ENCODE peak calls at places on chromosomes 1 and 21, in nine cellular contexts. One of them, this sample, is unnamed.

GRCh38 chr1:152043870-152044269 is 7.1 kb upstream of the S100A11 start:
- DNase-seq in astrocyte: no peak
- DNase-seq in cardiac muscle cell: no peak
- DNase-seq in keratinocyte: no peak
- DNase-seq in heart left ventricle: no peak
- DNase-seq in upper lobe of right lung: no peak
- DNase-seq in neural crest cell: no peak
- DNase-seq in PC-3: no peak
- DNase-seq in breast epithelium: no peak
- DNase-seq in this sample: no peak

GRCh38 chr21:10272216-10272615 is 249.2 kb upstream of the TPTE start:
- DNase-seq in neural crest cell: no peak
- DNase-seq in heart left ventricle: no peak
- DNase-seq in keratinocyte: no peak
- DNase-seq in astrocyte: no peak
- DNase-seq in breast epithelium: no peak
- DNase-seq in upper lobe of right lung: no peak
- DNase-seq in cardiac muscle cell: no peak
- DNase-seq in PC-3: no peak
- DNase-seq in this sample: no peak

GRCh38 chr21:39106881-39107462 is 76.3 kb downstream of the PSMG1 start:
- DNase-seq in upper lobe of right lung: no peak
- DNase-seq in breast epithelium: no peak
- DNase-seq in keratinocyte: no peak
- DNase-seq in neural crest cell: no peak
- DNase-seq in PC-3: no peak
- DNase-seq in cardiac muscle cell: no peak
- DNase-seq in heart left ventricle: no peak
- DNase-seq in astrocyte: no peak
- DNase-seq in this sample: no peak

GRCh38 chr1:9086060-9086459 is 16.6 kb upstream of the SLC2A5 start:
- DNase-seq in keratinocyte: no peak
- DNase-seq in PC-3: no peak
- DNase-seq in heart left ventricle: no peak
- DNase-seq in astrocyte: no peak
- DNase-seq in upper lobe of right lung: no peak
- DNase-seq in neural crest cell: no peak
- DNase-seq in breast epithelium: no peak
- DNase-seq in cardiac muscle cell: no peak
- DNase-seq in this sample: no peak

GRCh38 chr1:60877376-60877775 is 205.0 kb upstream of the NFIA start:
- DNase-seq in cardiac muscle cell: no peak
- DNase-seq in heart left ventricle: no peak
- DNase-seq in PC-3: no peak
- DNase-seq in astrocyte: no peak
- DNase-seq in breast epithelium: no peak
- DNase-seq in neural crest cell: no peak
- DNase-seq in keratinocyte: no peak
- DNase-seq in upper lobe of right lung: no peak
- DNase-seq in this sample: no peak

GRCh38 chr1:31182352-31182751 is 57.3 kb downstream of the NKAIN1 start:
- DNase-seq in heart left ventricle: peak
- DNase-seq in PC-3: peak
- DNase-seq in upper lobe of right lung: peak
- DNase-seq in neural crest cell: peak
- DNase-seq in keratinocyte: peak
- DNase-seq in cardiac muscle cell: peak
- DNase-seq in astrocyte: peak
- DNase-seq in breast epithelium: peak
- DNase-seq in this sample: peak

GRCh38 chr1:241702436-241702835 is 50.4 kb downstream of the WDR64 start:
- DNase-seq in cardiac muscle cell: no peak
- DNase-seq in neural crest cell: no peak
- DNase-seq in PC-3: peak
- DNase-seq in astrocyte: peak
- DNase-seq in breast epithelium: no peak
- DNase-seq in heart left ventricle: no peak
- DNase-seq in keratinocyte: no peak
- DNase-seq in upper lobe of right lung: no peak
- DNase-seq in this sample: no peak

GRCh38 chr1:19529570-19530145 is 44.3 kb upstream of the CAPZB start:
- DNase-seq in astrocyte: no peak
- DNase-seq in upper lobe of right lung: no peak
- DNase-seq in heart left ventricle: peak
- DNase-seq in keratinocyte: no peak
- DNase-seq in cardiac muscle cell: no peak
- DNase-seq in PC-3: no peak
- DNase-seq in breast epithelium: no peak
- DNase-seq in neural crest cell: no peak
- DNase-seq in this sample: no peak

GRCh38 chr1:40951943-40952743 is 27.4 kb upstream of the CTPS1 start:
- DNase-seq in neural crest cell: peak
- DNase-seq in astrocyte: no peak
- DNase-seq in breast epithelium: peak
- DNase-seq in cardiac muscle cell: peak
- DNase-seq in keratinocyte: peak
- DNase-seq in heart left ventricle: peak
- DNase-seq in upper lobe of right lung: peak
- DNase-seq in PC-3: peak
- DNase-seq in this sample: peak

GRCh38 chr1:40949563-40949962 is 29.9 kb upstream of the CTPS1 start:
- DNase-seq in heart left ventricle: no peak
- DNase-seq in cardiac muscle cell: no peak
- DNase-seq in upper lobe of right lung: no peak
- DNase-seq in neural crest cell: no peak
- DNase-seq in astrocyte: no peak
- DNase-seq in breast epithelium: no peak
- DNase-seq in PC-3: no peak
- DNase-seq in keratinocyte: no peak
- DNase-seq in this sample: no peak

GRCh38 chr1:40952744-40953315 is 26.7 kb upstream of the CTPS1 start:
- DNase-seq in cardiac muscle cell: no peak
- DNase-seq in astrocyte: no peak
- DNase-seq in neural crest cell: no peak
- DNase-seq in keratinocyte: no peak
- DNase-seq in heart left ventricle: no peak
- DNase-seq in breast epithelium: no peak
- DNase-seq in PC-3: no peak
- DNase-seq in upper lobe of right lung: no peak
- DNase-seq in this sample: no peak

GRCh38 chr1:40945491-40945973 is 34.0 kb upstream of the CTPS1 start:
- DNase-seq in neural crest cell: no peak
- DNase-seq in cardiac muscle cell: no peak
- DNase-seq in heart left ventricle: no peak
- DNase-seq in breast epithelium: no peak
- DNase-seq in PC-3: no peak
- DNase-seq in keratinocyte: no peak
- DNase-seq in astrocyte: no peak
- DNase-seq in upper lobe of right lung: no peak
- DNase-seq in this sample: no peak

GRCh38 chr1:40948741-40949528 is 30.6 kb upstream of the CTPS1 start:
- DNase-seq in heart left ventricle: no peak
- DNase-seq in cardiac muscle cell: peak
- DNase-seq in keratinocyte: peak
- DNase-seq in breast epithelium: peak
- DNase-seq in neural crest cell: peak
- DNase-seq in upper lobe of right lung: no peak
- DNase-seq in astrocyte: peak
- DNase-seq in PC-3: peak
- DNase-seq in this sample: peak
- TF ChIP-seq CTCF in heart left ventricle: peak
- TF ChIP-seq CTCF in cardiac muscle cell: peak
- TF ChIP-seq CTCF in keratinocyte: peak
- TF ChIP-seq CTCF in breast epithelium: peak
- TF ChIP-seq CTCF in neural crest cell: peak
- TF ChIP-seq CTCF in upper lobe of right lung: peak
- TF ChIP-seq CTCF in astrocyte: peak
- TF ChIP-seq CTCF in PC-3: peak
- TF ChIP-seq CTCF in this sample: peak

DNA sequence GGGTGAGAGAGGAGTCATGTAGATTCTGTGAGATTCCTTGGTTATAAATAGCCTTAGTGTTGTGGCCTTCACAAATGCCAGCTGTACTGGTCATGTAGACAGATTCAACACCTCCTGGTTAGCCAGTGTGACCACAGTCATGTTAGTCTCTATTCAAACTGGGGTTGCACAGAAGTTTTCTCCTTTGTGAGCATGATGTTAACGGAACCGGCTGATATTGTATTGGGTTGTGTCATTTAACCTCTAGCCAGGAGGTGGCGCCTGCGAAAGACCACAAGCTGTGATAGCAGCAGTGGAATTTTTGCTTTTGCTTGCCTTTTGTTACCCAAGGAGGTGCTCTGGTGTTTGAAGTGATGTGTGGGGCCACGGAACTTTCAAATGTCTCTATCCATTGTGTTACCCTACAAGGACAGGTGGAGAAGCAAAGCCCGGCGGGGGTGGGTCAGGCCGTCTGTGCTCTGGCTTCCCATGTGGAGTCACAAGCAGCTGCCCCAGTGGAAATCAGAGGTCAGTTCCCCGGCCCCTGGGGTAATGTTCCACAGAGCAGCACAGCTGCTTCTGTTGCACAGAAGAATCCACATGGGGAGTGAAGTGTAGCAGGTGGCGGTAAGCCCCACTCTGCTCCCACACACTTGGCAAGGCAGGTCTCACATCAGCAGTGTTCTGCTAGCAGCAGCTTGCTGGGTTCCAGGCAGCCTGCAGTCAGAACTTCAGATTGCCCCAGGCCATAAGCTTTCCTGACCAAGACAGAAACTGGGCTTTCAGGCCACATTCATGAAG is 112.6 kb downstream of the ADAMTS1 start:
- DNase-seq in cardiac muscle cell: peak
- DNase-seq in neural crest cell: peak
- DNase-seq in PC-3: peak
- DNase-seq in heart left ventricle: peak
- DNase-seq in breast epithelium: no peak
- DNase-seq in keratinocyte: no peak
- DNase-seq in upper lobe of right lung: peak
- DNase-seq in astrocyte: peak
- DNase-seq in this sample: no peak
- TF ChIP-seq CTCF in cardiac muscle cell: peak
- TF ChIP-seq CTCF in neural crest cell: peak
- TF ChIP-seq CTCF in PC-3: peak
- TF ChIP-seq CTCF in heart left ventricle: peak
- TF ChIP-seq CTCF in breast epithelium: peak
- TF ChIP-seq CTCF in keratinocyte: peak
- TF ChIP-seq CTCF in upper lobe of right lung: peak
- TF ChIP-seq CTCF in astrocyte: peak
- TF ChIP-seq CTCF in this sample: peak

DNA sequence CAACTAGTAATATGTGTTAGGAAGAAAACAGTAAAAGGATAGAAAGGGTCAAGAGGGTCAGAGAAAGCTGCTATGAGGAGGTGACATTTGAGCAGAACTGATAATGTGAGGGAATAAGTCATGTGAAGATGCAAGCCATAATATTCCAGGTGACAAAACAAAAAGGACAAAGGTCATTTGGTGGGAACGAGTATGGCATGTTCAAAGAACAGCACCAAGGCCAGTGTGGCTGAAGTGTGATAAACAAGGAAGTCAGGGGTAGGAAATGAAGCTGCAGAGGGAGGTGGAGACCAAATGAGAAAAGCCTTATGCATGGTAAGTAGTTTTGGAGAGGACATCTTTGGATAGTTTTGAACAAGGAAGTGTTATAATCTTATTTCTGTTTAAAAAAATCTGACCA is 46.7 kb downstream of the LPGAT1 start:
- DNase-seq in heart left ventricle: no peak
- DNase-seq in neural crest cell: no peak
- DNase-seq in astrocyte: no peak
- DNase-seq in breast epithelium: no peak
- DNase-seq in upper lobe of right lung: no peak
- DNase-seq in cardiac muscle cell: no peak
- DNase-seq in keratinocyte: no peak
- DNase-seq in PC-3: no peak
- DNase-seq in this sample: no peak
- TF ChIP-seq CTCF in heart left ventricle: no peak
- TF ChIP-seq CTCF in neural crest cell: no peak
- TF ChIP-seq CTCF in astrocyte: no peak
- TF ChIP-seq CTCF in breast epithelium: no peak
- TF ChIP-seq CTCF in upper lobe of right lung: no peak
- TF ChIP-seq CTCF in cardiac muscle cell: no peak
- TF ChIP-seq CTCF in keratinocyte: no peak
- TF ChIP-seq CTCF in PC-3: no peak
- TF ChIP-seq CTCF in this sample: no peak

GRCh38 chr1:246068113-246068512 is 439.0 kb downstream of the SMYD3 start:
- DNase-seq in heart left ventricle: no peak
- DNase-seq in neural crest cell: no peak
- DNase-seq in cardiac muscle cell: no peak
- DNase-seq in breast epithelium: no peak
- DNase-seq in upper lobe of right lung: no peak
- DNase-seq in astrocyte: no peak
- DNase-seq in keratinocyte: no peak
- DNase-seq in PC-3: no peak
- DNase-seq in this sample: no peak

GRCh38 chr1:246069581-246069980 is 437.5 kb downstream of the SMYD3 start:
- DNase-seq in breast epithelium: no peak
- DNase-seq in heart left ventricle: no peak
- DNase-seq in keratinocyte: no peak
- DNase-seq in neural crest cell: no peak
- DNase-seq in upper lobe of right lung: no peak
- DNase-seq in PC-3: no peak
- DNase-seq in astrocyte: no peak
- DNase-seq in cardiac muscle cell: no peak
- DNase-seq in this sample: no peak

GRCh38 chr1:246067432-246068021 is 439.6 kb downstream of the SMYD3 start:
- DNase-seq in PC-3: no peak
- DNase-seq in cardiac muscle cell: no peak
- DNase-seq in neural crest cell: no peak
- DNase-seq in upper lobe of right lung: no peak
- DNase-seq in keratinocyte: no peak
- DNase-seq in astrocyte: peak
- DNase-seq in breast epithelium: no peak
- DNase-seq in heart left ventricle: no peak
- DNase-seq in this sample: no peak

GRCh38 chr1:246066553-246066952 is 440.5 kb downstream of the SMYD3 start:
- DNase-seq in cardiac muscle cell: no peak
- DNase-seq in breast epithelium: no peak
- DNase-seq in PC-3: no peak
- DNase-seq in upper lobe of right lung: no peak
- DNase-seq in neural crest cell: no peak
- DNase-seq in heart left ventricle: no peak
- DNase-seq in keratinocyte: no peak
- DNase-seq in astrocyte: no peak
- DNase-seq in this sample: no peak

DNA sequence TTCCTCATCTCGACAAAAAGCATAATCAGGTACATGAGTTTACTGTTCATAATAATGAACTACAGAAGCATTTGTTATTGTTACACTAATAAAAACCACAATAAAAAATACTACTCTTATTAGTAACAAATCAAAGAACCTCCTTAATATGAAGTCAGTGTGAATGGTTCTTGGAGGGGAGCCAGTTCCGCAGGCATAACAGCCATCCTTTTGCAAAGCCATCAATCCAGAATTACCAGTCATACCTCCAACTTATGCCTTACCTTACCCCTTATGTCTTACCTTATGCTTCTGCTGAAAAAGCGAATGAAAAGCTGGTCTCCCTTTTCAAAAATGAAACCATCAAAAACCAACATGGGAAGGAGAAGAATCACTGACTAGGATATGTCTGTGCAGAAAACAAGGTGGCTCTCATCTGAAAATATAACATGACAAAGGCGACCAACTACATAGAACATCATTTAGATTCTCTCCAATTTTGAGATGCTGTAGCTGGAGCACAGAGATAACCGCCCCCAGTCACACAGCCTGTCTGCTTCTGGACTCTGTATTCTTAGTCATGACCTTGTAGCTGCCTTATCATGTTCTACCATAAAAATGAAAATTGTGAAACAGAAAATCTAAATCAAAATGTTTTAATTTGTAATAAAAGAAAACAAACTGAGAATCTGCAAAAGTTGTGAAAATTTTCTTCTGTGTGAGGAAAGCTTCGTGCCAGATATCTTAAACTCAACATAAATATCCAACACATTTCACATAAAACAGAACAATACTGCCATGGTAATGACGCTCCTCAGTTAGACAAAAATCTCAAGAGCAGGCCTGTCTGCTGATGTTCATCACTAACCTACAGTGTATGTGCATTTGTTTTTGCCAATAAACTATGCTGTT is 438.2 kb downstream of the SMYD3 start:
- DNase-seq in keratinocyte: no peak
- DNase-seq in neural crest cell: no peak
- DNase-seq in PC-3: peak
- DNase-seq in breast epithelium: no peak
- DNase-seq in upper lobe of right lung: no peak
- DNase-seq in astrocyte: no peak
- DNase-seq in cardiac muscle cell: no peak
- DNase-seq in heart left ventricle: no peak
- DNase-seq in this sample: no peak
- TF ChIP-seq CTCF in keratinocyte: no peak
- TF ChIP-seq CTCF in neural crest cell: no peak
- TF ChIP-seq CTCF in PC-3: no peak
- TF ChIP-seq CTCF in breast epithelium: no peak
- TF ChIP-seq CTCF in upper lobe of right lung: no peak
- TF ChIP-seq CTCF in astrocyte: no peak
- TF ChIP-seq CTCF in cardiac muscle cell: no peak
- TF ChIP-seq CTCF in heart left ventricle: no peak
- TF ChIP-seq CTCF in this sample: no peak